ENCODE peak calls at places on chromosomes 2 and 18, in five cellular contexts. S is spleen, Q is thoracic aorta, Z is WTC11, X is GM13976. L is an unnamed sample.
A peak's percentile ranks its signal among the peaks of the same experiment; 100 is the strongest.

GRCh38 chr18:9969247-9969646 is 55.4 kb downstream of the VAPA start:
- DNase-seq in Q (no peak), S (no peak), Z (no peak), X (no peak), L (no peak)

GRCh38 chr2:203565076-203565475 is 30.0 kb upstream of the RAPH1 start:
- DNase-seq in Z (no peak), S (no peak), X (no peak), Q (no peak), L (no peak)

GRCh38 chr18:56645415-56646016 is 5.6 kb upstream of the WDR7 start:
- DNase-seq in X (no peak), S (no peak), Z (no peak), Q (no peak), L (no peak)

GRCh38 chr2:11379558-11379957 is 35.1 kb upstream of the ROCK2 start:
- DNase-seq in Z (no peak), X (no peak), S (no peak), Q (no peak), L (no peak)

GRCh38 chr2:207483066-207483465 is 46.7 kb upstream of the CREB1 start:
- DNase-seq in Z (no peak), Q (no peak), S (no peak), X (no peak), L (no peak)

GRCh38 chr2:1266311-1266710 is 147.0 kb upstream of the TPO start:
- DNase-seq in X (no peak), Z (no peak), S (no peak), Q (no peak), L (no peak)

GRCh38 chr2:44793322-44793870 is 148.1 kb upstream of the SIX3 start:
- DNase-seq in Z (peak; percentile 55), S (no peak), X (no peak), Q (no peak), L (no peak)

GRCh38 chr18:63869374-63869773 is 18.1 kb upstream of the SERPINB2 start:
- DNase-seq in S (no peak), X (no peak), Q (no peak), Z (no peak), L (no peak)

GRCh38 chr2:143451622-143452021 is 322.4 kb downstream of the ARHGAP15 start:
- DNase-seq in Q (no peak), S (no peak), Z (no peak), X (no peak), L (no peak)

GRCh38 chr2:60295591-60295962 is 257.9 kb downstream of the BCL11A start:
- DNase-seq in X (no peak), Z (peak; percentile 34), S (no peak), Q (no peak), L (no peak)

GRCh38 chr2:179694963-179695362 is 166.4 kb downstream of the ZNF385B start:
- DNase-seq in X (no peak), S (no peak), Q (no peak), Z (no peak), L (no peak)

GRCh38 chr2:101435011-101435862 is 39.7 kb downstream of the RFX8 start:
- DNase-seq in S (no peak), Q (no peak), Z (peak; percentile 67), X (no peak), L (no peak)

GRCh38 chr2:238739668-238740067 is 108.2 kb upstream of the TWIST2 start:
- DNase-seq in Q (no peak), S (no peak), Z (no peak), X (no peak), L (no peak)

GRCh38 chr2:121263996-121264715 is 20.8 kb downstream of the TFCP2L1 start:
- DNase-seq in Q (no peak), Z (no peak), X (no peak), S (peak; percentile 67), L (no peak)

GRCh38 chr2:124339709-124340108 is 314.6 kb downstream of the CNTNAP5 start:
- DNase-seq in Z (no peak), S (no peak), X (no peak), Q (no peak), L (no peak)

GRCh38 chr2:181613241-181613640 is 43.7 kb downstream of the CERKL start:
- DNase-seq in Z (no peak), Q (no peak), X (no peak), S (no peak), L (no peak)

GRCh38 chr2:167342769-167343168 is 454.5 kb downstream of the XIRP2 start:
- DNase-seq in Q (no peak), X (no peak), S (no peak), Z (no peak), L (no peak)

GRCh38 chr2:7502306-7502705 is 585.1 kb downstream of the RNF144A start:
- DNase-seq in X (no peak), Q (no peak), Z (no peak), S (no peak), L (no peak)

GRCh38 chr2:128198666-128199065 is 107.7 kb downstream of the UGGT1 start:
- DNase-seq in Q (no peak), S (no peak), X (no peak), Z (no peak), L (no peak)

GRCh38 chr2:130825231-130825971 is 11.3 kb upstream of the ARHGEF4 start:
- DNase-seq in X (no peak), S (peak; percentile 56), Z (no peak), Q (no peak), L (no peak)

GRCh38 chr2:68272246-68272987 is 20.1 kb upstream of the PPP3R1 start:
- DNase-seq in S (no peak), Z (no peak), X (no peak), Q (no peak), L (no peak)

GRCh38 chr2:170121689-170122088 is 56.3 kb upstream of the MYO3B start:
- DNase-seq in S (no peak), Z (no peak), Q (no peak), X (no peak), L (no peak)

DNA sequence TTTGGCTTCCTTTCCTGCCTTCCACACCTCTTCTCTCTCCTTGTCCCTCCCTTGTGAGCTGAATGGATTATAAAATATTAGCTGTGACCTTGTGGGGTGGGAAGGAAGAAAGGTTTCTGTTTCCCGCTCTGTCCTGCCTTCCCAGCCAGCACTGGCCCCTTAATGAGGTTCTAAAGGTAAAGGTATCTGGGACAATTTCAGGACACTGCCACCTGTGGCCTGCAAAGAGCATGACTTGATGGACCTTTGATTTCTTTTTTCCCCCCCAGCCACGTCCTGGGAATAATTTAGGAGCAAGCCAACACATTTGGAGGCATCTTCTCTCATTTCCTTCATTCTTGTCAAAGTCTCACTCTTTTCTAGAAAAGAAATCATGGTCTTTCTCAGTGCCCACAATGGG is 246.7 kb upstream of the EPAS1 start:
- DNase-seq in S (no peak), Q (no peak), X (no peak), Z (no peak), L (no peak)
- TF ChIP-seq CTCF in S (no peak), Q (no peak), X (no peak), Z (no peak), L (no peak)

GRCh38 chr2:157593411-157593810 is 35.3 kb downstream of the ACVR1C start:
- DNase-seq in Z (no peak), S (no peak), Q (no peak), X (no peak), L (no peak)

GRCh38 chr2:157587576-157587975 is 41.1 kb downstream of the ACVR1C start:
- DNase-seq in Z (no peak), Q (no peak), S (no peak), X (no peak), L (no peak)

GRCh38 chr2:157596992-157597681 is 31.5 kb downstream of the ACVR1C start:
- DNase-seq in Z (peak; percentile 86), X (peak; percentile 63), Q (no peak), S (peak; percentile 85), L (no peak)

GRCh38 chr2:157592374-157592773 is 36.3 kb downstream of the ACVR1C start:
- DNase-seq in X (no peak), S (no peak), Z (no peak), Q (no peak), L (no peak)

DNA sequence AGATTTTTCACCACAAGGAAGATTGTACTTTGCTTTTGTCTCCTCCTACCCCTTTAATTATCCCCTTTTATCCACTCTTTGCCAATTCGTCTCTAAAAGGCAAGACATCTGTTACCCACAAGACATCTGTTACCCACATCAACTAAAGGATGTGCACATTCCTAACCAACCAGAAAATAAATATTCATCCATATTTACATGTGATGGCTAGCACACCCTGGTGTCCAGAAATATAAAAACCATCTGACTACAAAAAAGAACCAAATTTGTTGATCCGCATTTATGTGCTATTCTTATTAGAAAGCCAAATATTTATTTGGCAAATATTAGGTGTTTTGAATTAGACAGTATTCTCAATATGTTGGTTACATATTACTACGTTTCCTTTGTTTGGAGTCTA is 35.7 kb downstream of the ACVR1C start:
- DNase-seq in S (no peak), Z (no peak), X (no peak), Q (no peak), L (no peak)
- TF ChIP-seq CTCF in S (no peak), Z (no peak), X (no peak), Q (no peak), L (no peak)

GRCh38 chr2:129233166-129233565 is 746.3 kb upstream of the RAB6C start:
- DNase-seq in S (no peak), X (no peak), Q (no peak), Z (no peak), L (no peak)

GRCh38 chr2:129229830-129230441 is 749.5 kb upstream of the RAB6C start:
- DNase-seq in Q (no peak), Z (no peak), X (no peak), S (no peak), L (no peak)

GRCh38 chr2:129236601-129237000 is 742.9 kb upstream of the RAB6C start:
- DNase-seq in Z (no peak), Q (no peak), S (no peak), X (no peak), L (no peak)

GRCh38 chr2:129231924-129232323 is 747.5 kb upstream of the RAB6C start:
- DNase-seq in Z (no peak), S (no peak), Q (no peak), X (no peak), L (no peak)

GRCh38 chr2:129233751-129234406 is 745.6 kb upstream of the RAB6C start:
- DNase-seq in Q (no peak), Z (no peak), X (peak; percentile 40), S (no peak), L (no peak)
- TF ChIP-seq CTCF in Q (no peak), Z (no peak), X (no peak), S (no peak), L (no peak)

GRCh38 chr18:31611511-31611910 is 19.8 kb downstream of the TTR start:
- DNase-seq in X (no peak), Q (no peak), Z (no peak), S (no peak), L (no peak)

GRCh38 chr18:31614044-31614443 is 22.4 kb downstream of the TTR start:
- DNase-seq in S (no peak), Q (no peak), Z (no peak), X (no peak), L (no peak)

GRCh38 chr18:31612124-31612523 is 20.4 kb downstream of the TTR start:
- DNase-seq in Q (no peak), X (no peak), Z (no peak), S (no peak), L (no peak)

GRCh38 chr18:31609886-31610646 is 18.4 kb downstream of the TTR start:
- DNase-seq in Z (no peak), Q (no peak), X (no peak), S (no peak), L (no peak)

DNA sequence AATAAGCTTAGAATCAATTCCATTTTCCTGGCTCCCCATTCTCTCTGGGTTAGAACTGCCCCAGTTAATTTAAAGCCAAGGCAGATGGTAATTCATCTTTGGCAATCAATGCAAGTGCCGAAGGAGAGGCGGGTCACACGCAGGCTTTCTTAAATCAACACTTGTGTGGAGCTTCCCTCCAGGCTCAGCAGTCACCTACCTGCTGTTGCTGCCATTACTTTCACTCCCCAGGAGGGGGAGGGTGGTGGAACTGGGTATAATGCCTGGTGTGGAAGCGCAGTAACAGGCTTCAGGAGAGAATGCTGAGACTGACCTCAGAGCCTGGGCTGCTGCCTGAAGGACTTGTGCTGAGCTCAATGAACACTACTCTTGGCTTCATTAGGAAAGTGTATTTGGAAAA is 19.2 kb downstream of the TTR start:
- DNase-seq in S (no peak), X (no peak), Z (peak; percentile 63), Q (no peak), L (no peak)
- TF ChIP-seq CTCF in S (no peak), X (no peak), Z (peak; percentile 46), Q (no peak), L (no peak)

L was measured in omental fat pad.